ENCODE peak calls at places on chromosomes 2 and 18, in six cellular contexts. One of them, this sample, is unnamed.

GRCh38 chr2:203673933-203674332 is 32.5 kb upstream of the CD28 start:
- DNase-seq in left ventricle myocardium inferior: no peak
- DNase-seq in fibroblast of lung: peak; percentile 55
- DNase-seq in Peyer's patch: no peak
- DNase-seq in cardiac muscle cell: peak; percentile 47
- DNase-seq in MM.1S: peak; percentile 96
- DNase-seq in this sample: no peak

GRCh38 chr2:9423922-9424272 is 443 bp downstream of the CPSF3 start:
- DNase-seq in left ventricle myocardium inferior: no peak
- DNase-seq in MM.1S: peak; percentile 53
- DNase-seq in Peyer's patch: no peak
- DNase-seq in cardiac muscle cell: peak; percentile 38
- DNase-seq in fibroblast of lung: peak; percentile 28
- DNase-seq in this sample: peak; percentile 24

GRCh38 chr2:19649107-19649506 is 252.7 kb downstream of the TTC32 start:
- DNase-seq in fibroblast of lung: peak; percentile 19
- DNase-seq in cardiac muscle cell: peak; percentile 37
- DNase-seq in left ventricle myocardium inferior: no peak
- DNase-seq in MM.1S: no peak
- DNase-seq in Peyer's patch: no peak
- DNase-seq in this sample: no peak

GRCh38 chr2:175755169-175755568 is 246.9 kb downstream of the LNPK start:
- DNase-seq in cardiac muscle cell: no peak
- DNase-seq in left ventricle myocardium inferior: no peak
- DNase-seq in fibroblast of lung: no peak
- DNase-seq in MM.1S: no peak
- DNase-seq in Peyer's patch: no peak
- DNase-seq in this sample: no peak

GRCh38 chr18:6363216-6363615 is 51.5 kb downstream of the L3MBTL4 start:
- DNase-seq in fibroblast of lung: no peak
- DNase-seq in MM.1S: no peak
- DNase-seq in left ventricle myocardium inferior: no peak
- DNase-seq in cardiac muscle cell: no peak
- DNase-seq in Peyer's patch: no peak
- DNase-seq in this sample: no peak

GRCh38 chr2:8600456-8600855 is 81.4 kb upstream of the ID2 start:
- DNase-seq in fibroblast of lung: no peak
- DNase-seq in cardiac muscle cell: no peak
- DNase-seq in MM.1S: no peak
- DNase-seq in left ventricle myocardium inferior: no peak
- DNase-seq in Peyer's patch: no peak
- DNase-seq in this sample: no peak

GRCh38 chr2:54577035-54577434 is 120.9 kb downstream of the SPTBN1 start:
- DNase-seq in Peyer's patch: peak; percentile 71
- DNase-seq in fibroblast of lung: no peak
- DNase-seq in cardiac muscle cell: no peak
- DNase-seq in left ventricle myocardium inferior: peak; percentile 52
- DNase-seq in MM.1S: no peak
- DNase-seq in this sample: no peak

GRCh38 chr2:149365826-149366583 is 35.6 kb downstream of the LYPD6 start:
- DNase-seq in fibroblast of lung: peak; percentile 24
- DNase-seq in Peyer's patch: no peak
- DNase-seq in cardiac muscle cell: peak; percentile 7
- DNase-seq in MM.1S: no peak
- DNase-seq in left ventricle myocardium inferior: no peak
- DNase-seq in this sample: no peak

GRCh38 chr2:172783091-172783898 is 47.6 kb downstream of the RAPGEF4 start:
- DNase-seq in left ventricle myocardium inferior: no peak
- DNase-seq in fibroblast of lung: peak; percentile 93
- DNase-seq in cardiac muscle cell: peak; percentile 91
- DNase-seq in Peyer's patch: no peak
- DNase-seq in MM.1S: no peak
- DNase-seq in this sample: no peak

GRCh38 chr18:45974088-45974536 is 7.0 kb upstream of the EPG5 start:
- DNase-seq in left ventricle myocardium inferior: peak; percentile 23
- DNase-seq in cardiac muscle cell: peak; percentile 92
- DNase-seq in fibroblast of lung: peak; percentile 92
- DNase-seq in Peyer's patch: peak; percentile 88
- DNase-seq in MM.1S: peak; percentile 71
- DNase-seq in this sample: peak; percentile 62

GRCh38 chr2:187698374-187699110 is 144.3 kb upstream of the TFPI start:
- DNase-seq in left ventricle myocardium inferior: no peak
- DNase-seq in Peyer's patch: no peak
- DNase-seq in MM.1S: no peak
- DNase-seq in cardiac muscle cell: peak; percentile 62
- DNase-seq in fibroblast of lung: peak; percentile 49
- DNase-seq in this sample: no peak
- H3K4me3 ChIP-seq in left ventricle myocardium inferior: no peak overlapping the region
- H3K4me3 ChIP-seq in Peyer's patch: no peak overlapping the region
- H3K4me3 ChIP-seq in MM.1S: no peak overlapping the region
- H3K4me3 ChIP-seq in cardiac muscle cell: no peak overlapping the region
- H3K4me3 ChIP-seq in fibroblast of lung: no peak overlapping the region
- H3K4me3 ChIP-seq in this sample: no peak overlapping the region

GRCh38 chr2:30955516-30956132 is 148.4 kb upstream of the CAPN13 start:
- DNase-seq in fibroblast of lung: no peak
- DNase-seq in Peyer's patch: no peak
- DNase-seq in MM.1S: no peak
- DNase-seq in left ventricle myocardium inferior: no peak
- DNase-seq in cardiac muscle cell: no peak
- DNase-seq in this sample: no peak
- H3K36me3 ChIP-seq in fibroblast of lung: no peaks in the 10 kb centered on the region
- H3K36me3 ChIP-seq in Peyer's patch: no peaks in the 10 kb centered on the region
- H3K36me3 ChIP-seq in MM.1S: no peaks in the 10 kb centered on the region
- H3K36me3 ChIP-seq in left ventricle myocardium inferior: no peaks in the 10 kb centered on the region
- H3K36me3 ChIP-seq in cardiac muscle cell: no peaks in the 10 kb centered on the region
- H3K36me3 ChIP-seq in this sample: no peaks in the 10 kb centered on the region

DNA sequence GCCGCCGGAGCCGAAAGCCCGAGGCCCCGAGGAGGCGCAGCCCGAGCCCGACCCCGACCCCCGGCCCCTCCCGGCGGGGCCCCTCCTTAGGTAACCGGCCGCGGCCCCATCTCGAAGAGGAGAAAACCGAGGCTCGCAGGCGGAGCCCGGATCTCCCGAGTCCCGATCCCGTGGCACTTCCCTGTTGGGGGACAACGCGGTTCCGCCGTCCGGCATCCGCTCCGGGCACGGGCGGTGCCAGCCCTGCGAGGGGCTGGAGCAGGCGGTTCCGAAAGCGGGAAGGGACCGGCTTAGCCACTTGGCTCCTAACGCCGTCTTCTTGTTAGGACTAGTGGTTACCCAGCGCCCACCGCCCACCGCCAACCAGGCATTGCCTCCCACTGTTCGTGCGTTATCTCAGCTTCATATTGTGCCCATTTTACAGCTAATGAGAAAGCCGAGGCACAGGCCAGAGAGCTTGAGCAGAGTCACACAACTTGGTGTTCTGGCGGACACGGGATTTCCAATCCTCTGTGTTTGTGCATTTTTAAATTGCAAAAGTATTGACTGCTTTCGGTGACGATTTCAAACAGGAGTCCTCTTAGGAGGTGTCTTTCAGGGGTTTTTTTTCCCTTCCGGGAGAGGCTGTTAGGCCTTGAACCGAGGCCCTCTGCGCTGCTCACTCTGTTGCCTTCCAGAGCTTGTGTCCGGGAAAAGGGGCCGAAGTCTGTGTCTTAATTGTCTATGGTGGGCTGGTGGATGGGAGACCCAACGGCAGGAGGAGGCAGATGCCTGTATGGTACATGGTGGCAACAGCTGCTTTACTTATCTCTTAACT is 559 bp downstream of the CENPA start:
- DNase-seq in cardiac muscle cell: peak; percentile 14
- DNase-seq in fibroblast of lung: peak; percentile 17
- DNase-seq in Peyer's patch: no peak
- DNase-seq in MM.1S: peak; percentile 41
- DNase-seq in left ventricle myocardium inferior: no peak
- DNase-seq in this sample: no peak
- TF ChIP-seq CTCF in cardiac muscle cell: no peak
- TF ChIP-seq CTCF in fibroblast of lung: no peak
- TF ChIP-seq CTCF in Peyer's patch: no peak
- TF ChIP-seq CTCF in MM.1S: no peak
- TF ChIP-seq CTCF in left ventricle myocardium inferior: no peak
- TF ChIP-seq CTCF in this sample: no peak

GRCh38 chr2:120904825-120905224 is 169.2 kb downstream of the GLI2 start:
- DNase-seq in fibroblast of lung: no peak
- DNase-seq in Peyer's patch: no peak
- DNase-seq in MM.1S: no peak
- DNase-seq in cardiac muscle cell: peak; percentile 19
- DNase-seq in left ventricle myocardium inferior: no peak
- DNase-seq in this sample: no peak
- H3K4me3 ChIP-seq in fibroblast of lung: no peak overlapping the region
- H3K4me3 ChIP-seq in Peyer's patch: no peak overlapping the region
- H3K4me3 ChIP-seq in MM.1S: no peak overlapping the region
- H3K4me3 ChIP-seq in cardiac muscle cell: no peak overlapping the region
- H3K4me3 ChIP-seq in left ventricle myocardium inferior: no peak overlapping the region
- H3K4me3 ChIP-seq in this sample: no peak overlapping the region

GRCh38 chr18:50274044-50274442 is 7.3 kb downstream of the MBD1 start:
- DNase-seq in cardiac muscle cell: no peak
- DNase-seq in left ventricle myocardium inferior: peak; percentile 12
- DNase-seq in Peyer's patch: no peak
- DNase-seq in fibroblast of lung: no peak
- DNase-seq in MM.1S: no peak
- DNase-seq in this sample: no peak
- H3K36me3 ChIP-seq in cardiac muscle cell: peaks cover 77% of the 10 kb centered on the region
- H3K36me3 ChIP-seq in left ventricle myocardium inferior: peaks cover 91% of the 10 kb centered on the region
- H3K36me3 ChIP-seq in Peyer's patch: no peaks in the 10 kb centered on the region
- H3K36me3 ChIP-seq in fibroblast of lung: peaks cover 41% of the 10 kb centered on the region
- H3K36me3 ChIP-seq in MM.1S: peaks cover 27% of the 10 kb centered on the region
- H3K36me3 ChIP-seq in this sample: peaks cover 61% of the 10 kb centered on the region

GRCh38 chr2:206203331-206203730 is 43.6 kb downstream of the EEF1B2 start:
- DNase-seq in Peyer's patch: no peak
- DNase-seq in left ventricle myocardium inferior: no peak
- DNase-seq in cardiac muscle cell: no peak
- DNase-seq in fibroblast of lung: no peak
- DNase-seq in MM.1S: no peak
- DNase-seq in this sample: no peak
- TF ChIP-seq CTCF in Peyer's patch: no peak
- TF ChIP-seq CTCF in left ventricle myocardium inferior: no peak
- TF ChIP-seq CTCF in cardiac muscle cell: no peak
- TF ChIP-seq CTCF in fibroblast of lung: no peak
- TF ChIP-seq CTCF in MM.1S: no peak
- TF ChIP-seq CTCF in this sample: no peak

GRCh38 chr2:181306785-181307184 is 150.4 kb upstream of the ITGA4 start:
- DNase-seq in MM.1S: peak; percentile 69
- DNase-seq in fibroblast of lung: peak; percentile 23
- DNase-seq in cardiac muscle cell: no peak
- DNase-seq in left ventricle myocardium inferior: no peak
- DNase-seq in Peyer's patch: no peak
- DNase-seq in this sample: no peak

GRCh38 chr2:181305151-181306123 is 151.7 kb upstream of the ITGA4 start:
- DNase-seq in cardiac muscle cell: peak; percentile 64
- DNase-seq in left ventricle myocardium inferior: peak; percentile 32
- DNase-seq in Peyer's patch: peak; percentile 71
- DNase-seq in MM.1S: peak; percentile 98
- DNase-seq in fibroblast of lung: peak; percentile 17
- DNase-seq in this sample: peak; percentile 41

GRCh38 chr2:181308731-181309130 is 148.5 kb upstream of the ITGA4 start:
- DNase-seq in Peyer's patch: no peak
- DNase-seq in cardiac muscle cell: no peak
- DNase-seq in MM.1S: peak; percentile 7
- DNase-seq in fibroblast of lung: no peak
- DNase-seq in left ventricle myocardium inferior: no peak
- DNase-seq in this sample: no peak

GRCh38 chr2:181309161-181309560 is 148.0 kb upstream of the ITGA4 start:
- DNase-seq in Peyer's patch: no peak
- DNase-seq in fibroblast of lung: no peak
- DNase-seq in MM.1S: peak; percentile 49
- DNase-seq in cardiac muscle cell: no peak
- DNase-seq in left ventricle myocardium inferior: no peak
- DNase-seq in this sample: no peak

GRCh38 chr2:181307203-181307991 is 149.8 kb upstream of the ITGA4 start:
- DNase-seq in left ventricle myocardium inferior: no peak
- DNase-seq in MM.1S: peak; percentile 47
- DNase-seq in Peyer's patch: no peak
- DNase-seq in cardiac muscle cell: no peak
- DNase-seq in fibroblast of lung: no peak
- DNase-seq in this sample: no peak
- H3K4me3 ChIP-seq in left ventricle myocardium inferior: no peak overlapping the region
- H3K4me3 ChIP-seq in MM.1S: peak overlapping the region; percentile 46
- H3K4me3 ChIP-seq in Peyer's patch: no peak overlapping the region
- H3K4me3 ChIP-seq in cardiac muscle cell: no peak overlapping the region
- H3K4me3 ChIP-seq in fibroblast of lung: no peak overlapping the region
- H3K4me3 ChIP-seq in this sample: peak overlapping the region; percentile 37

DNA sequence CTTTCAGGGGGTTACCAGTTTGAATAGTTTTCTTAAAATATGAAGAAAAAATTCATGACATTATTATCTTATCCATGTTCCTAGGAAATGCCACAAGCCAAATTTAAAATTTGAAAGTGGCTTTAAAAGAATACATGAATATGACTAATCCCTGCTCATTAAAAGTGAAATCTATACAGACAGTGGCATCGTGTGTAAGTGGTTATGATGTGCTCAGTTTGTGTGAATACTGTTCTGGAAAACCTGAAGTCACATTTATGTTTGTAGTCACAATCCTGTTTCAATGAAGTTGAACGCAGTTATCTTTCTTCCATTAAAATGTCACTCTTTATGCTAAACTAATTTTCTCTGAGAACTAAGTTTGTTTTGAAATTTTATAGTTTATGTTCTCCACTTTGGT is 75.8 kb downstream of the GORASP2 start:
- DNase-seq in MM.1S: no peak
- DNase-seq in cardiac muscle cell: no peak
- DNase-seq in fibroblast of lung: no peak
- DNase-seq in Peyer's patch: no peak
- DNase-seq in left ventricle myocardium inferior: no peak
- DNase-seq in this sample: no peak
- H3K36me3 ChIP-seq in MM.1S: no peaks in the 10 kb centered on the region
- H3K36me3 ChIP-seq in cardiac muscle cell: peaks cover 34% of the 10 kb centered on the region
- H3K36me3 ChIP-seq in fibroblast of lung: peaks cover 2% of the 10 kb centered on the region
- H3K36me3 ChIP-seq in Peyer's patch: no peaks in the 10 kb centered on the region
- H3K36me3 ChIP-seq in left ventricle myocardium inferior: peaks cover 57% of the 10 kb centered on the region
- H3K36me3 ChIP-seq in this sample: peaks cover 16% of the 10 kb centered on the region

GRCh38 chr2:234249006-234249405 is 198.5 kb downstream of the SPP2 start:
- DNase-seq in cardiac muscle cell: no peak
- DNase-seq in fibroblast of lung: no peak
- DNase-seq in Peyer's patch: no peak
- DNase-seq in MM.1S: no peak
- DNase-seq in left ventricle myocardium inferior: no peak
- DNase-seq in this sample: no peak
- TF ChIP-seq CTCF in cardiac muscle cell: no peak
- TF ChIP-seq CTCF in fibroblast of lung: no peak
- TF ChIP-seq CTCF in Peyer's patch: no peak
- TF ChIP-seq CTCF in MM.1S: no peak
- TF ChIP-seq CTCF in left ventricle myocardium inferior: no peak
- TF ChIP-seq CTCF in this sample: no peak

This sample was measured in CD8-positive, alpha-beta T cell.